ENCODE peak calls at places on chromosomes 5 and 9, in six cellular contexts. A, N, Q, D, M and J are unnamed samples.

GRCh38 chr9:113940077-113940476 is 64.0 kb downstream of the ZNF618 start:
- DNase-seq in M (no peak), N (no peak), A (no peak), D (no peak), Q (no peak), J (no peak)

GRCh38 chr5:137286025-137286610 is 213.0 kb downstream of the SPOCK1 start:
- DNase-seq in D (no peak), M (no peak), N (no peak), Q (no peak), A (peak; percentile 38), J (no peak)

GRCh38 chr5:125232779-125233230 is 486.4 kb upstream of the ZNF608 start:
- DNase-seq in A (peak; percentile 92), Q (no peak), N (no peak), M (no peak), D (no peak), J (no peak)

GRCh38 chr5:108953940-108954339 is 206.2 kb downstream of the FER start:
- DNase-seq in D (no peak), Q (no peak), A (no peak), M (no peak), N (no peak), J (no peak)

GRCh38 chr9:114551750-114552685 is 35.6 kb upstream of the ATP6V1G1 start:
- DNase-seq in M (peak; percentile 11), Q (peak; percentile 62), D (no peak), N (no peak), A (peak; percentile 99), J (no peak)

GRCh38 chr5:77133061-77133758 is 46.1 kb upstream of the ZBED3 start:
- DNase-seq in N (no peak), D (no peak), A (peak; percentile 99), M (peak; percentile 90), Q (no peak), J (peak; percentile 75)

GRCh38 chr5:33612386-33612785 is 171.6 kb downstream of the TARS1 start:
- DNase-seq in D (no peak), Q (no peak), N (no peak), A (peak; percentile 83), M (no peak), J (no peak)

GRCh38 chr9:92600742-92601261 is 65.0 kb upstream of the ECM2 start:
- DNase-seq in N (no peak), Q (peak; percentile 40), D (no peak), A (peak; percentile 77), M (no peak), J (peak; percentile 3)

GRCh38 chr5:34022131-34022705 is 14.4 kb upstream of the AMACR start:
- DNase-seq in D (no peak), A (peak; percentile 74), Q (no peak), M (no peak), N (no peak), J (no peak)

GRCh38 chr9:93291536-93292287 is 107.8 kb downstream of the WNK2 start:
- DNase-seq in Q (no peak), N (no peak), A (no peak), D (no peak), M (no peak), J (no peak)

GRCh38 chr9:128493424-128493823 is 11.1 kb upstream of the GLE1 start:
- DNase-seq in Q (no peak), M (no peak), N (no peak), A (no peak), D (no peak), J (no peak)

GRCh38 chr5:136192526-136193395 is at the start of gene SMIM32:
- DNase-seq in D (no peak), Q (peak; percentile 83), N (no peak), M (peak; percentile 33), A (peak; percentile 44), J (peak; percentile 26)

DNA sequence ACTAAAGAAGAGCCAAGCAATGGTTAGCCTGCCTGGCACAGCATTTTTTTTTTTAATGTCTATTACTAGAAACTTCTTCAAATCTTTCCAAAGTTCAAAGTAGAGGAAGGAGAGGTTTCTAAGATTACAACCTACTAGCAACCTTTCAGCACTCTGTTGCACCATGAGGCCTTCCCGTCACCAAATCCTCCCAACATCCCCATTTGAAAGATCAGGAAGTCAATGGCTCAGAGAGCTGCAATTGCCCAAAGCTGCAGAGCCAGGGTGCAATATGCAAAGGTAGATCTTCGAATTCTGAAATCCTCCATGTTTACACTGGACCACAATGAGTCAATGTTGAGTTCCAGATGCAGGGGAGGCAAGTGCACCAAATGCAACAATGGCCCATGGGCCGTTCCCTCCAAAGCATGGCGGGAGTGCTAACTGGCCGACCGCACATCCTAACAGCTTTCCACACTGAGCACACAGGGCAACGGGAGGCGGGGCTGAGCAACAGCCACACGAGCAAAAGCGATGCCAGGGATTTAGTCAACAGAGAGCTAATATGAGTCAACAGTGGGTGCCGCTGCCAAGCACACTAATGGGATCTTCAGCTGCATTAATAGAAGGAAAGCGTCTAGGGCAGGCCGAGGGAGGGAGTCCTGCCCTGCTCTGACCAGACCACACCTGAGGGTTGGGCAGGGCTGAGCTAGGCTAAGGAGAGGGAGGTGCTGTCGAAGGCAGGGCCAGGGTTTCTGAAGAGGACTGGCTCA is 4.8 kb downstream of the EPB41L4B start:
- DNase-seq in D (peak; percentile 89), N (no peak), Q (peak; percentile 61), A (peak; percentile 99), M (peak; percentile 94), J (peak; percentile 96)
- H3K27ac ChIP-seq in D (no peak overlapping the region), N (no peak overlapping the region), Q (no peak overlapping the region), A (no peak overlapping the region), M (peak overlapping the region; percentile 89), J (peak overlapping the region; percentile 10)

GRCh38 chr9:69171517-69171916 is 2.6 kb upstream of the TJP2 start:
- DNase-seq in A (no peak), Q (no peak), M (no peak), N (no peak), D (no peak), J (no peak)
- H3K27ac ChIP-seq in A (no peak overlapping the region), Q (no peak overlapping the region), M (no peak overlapping the region), N (no peak overlapping the region), D (no peak overlapping the region), J (no peak overlapping the region)

GRCh38 chr5:99025298-99026045 is 96.7 kb upstream of the CHD1 start:
- DNase-seq in D (no peak), Q (no peak), A (no peak), M (no peak), N (no peak), J (no peak)
- H3K27ac ChIP-seq in D (peak overlapping the region; percentile 68), Q (no peak overlapping the region), A (no peak overlapping the region), M (no peak overlapping the region), N (no peak overlapping the region), J (no peak overlapping the region)

DNA sequence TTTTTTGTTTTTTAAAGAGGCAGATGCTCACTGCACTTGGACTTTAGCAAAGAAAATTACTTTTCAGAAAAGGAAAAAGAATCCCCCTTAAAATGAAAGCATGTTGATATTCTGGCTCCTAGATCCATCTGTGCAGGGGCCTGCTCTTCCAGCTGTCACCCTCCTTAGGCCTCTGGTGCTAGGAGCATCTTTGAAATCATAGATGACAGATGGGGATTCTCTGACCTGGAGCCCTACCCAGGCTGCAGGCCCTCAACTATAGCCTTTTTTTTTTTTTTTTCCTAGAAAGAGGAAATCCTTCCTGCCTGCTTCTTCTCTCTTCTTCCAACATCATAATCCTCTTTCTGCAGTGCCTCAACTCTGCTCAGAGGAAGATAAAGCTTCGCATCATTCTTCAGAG is 16.3 kb upstream of the DCP2 start:
- DNase-seq in D (no peak), A (no peak), M (no peak), Q (no peak), N (no peak), J (no peak)
- H3K27ac ChIP-seq in D (no peak overlapping the region), A (no peak overlapping the region), M (no peak overlapping the region), Q (peak overlapping the region; percentile 29), N (no peak overlapping the region), J (no peak overlapping the region)

GRCh38 chr9:129572052-129572425 is 48.9 kb downstream of the C9orf50 start:
- DNase-seq in D (no peak), N (no peak), Q (no peak), M (no peak), A (no peak), J (no peak)
- H3K27ac ChIP-seq in D (no peak overlapping the region), N (no peak overlapping the region), Q (no peak overlapping the region), M (no peak overlapping the region), A (no peak overlapping the region), J (no peak overlapping the region)